ENCODE peak calls at places on chromosomes 4 and X, in seven cellular contexts. I is OCI-LY7; K is left ventricle myocardium inferior; C is PC-3; M is CD4-positive, alpha-beta memory T cell; V is HAP-1; Y is mesenchymal stem cell. X is an unnamed sample.
A peak's percentile ranks its signal among the peaks of the same experiment; 100 is the strongest.

GRCh38 chrX:19064175-19064574 is 58.1 kb downstream of the ADGRG2 start:
- DNase-seq in I (no peak), C (peak; percentile 89), Y (peak; percentile 64), M (no peak), V (no peak), K (no peak), X (peak; percentile 18)

GRCh38 chrX:88735835-88736234 is 11.2 kb upstream of the CPXCR1 start:
- DNase-seq in K (no peak), M (no peak), I (no peak), V (no peak), Y (no peak), C (peak; percentile 7), X (no peak)

GRCh38 chrX:16665089-16665488 is 15.1 kb downstream of the S100G start:
- DNase-seq in M (no peak), Y (peak; percentile 60), V (no peak), C (no peak), I (no peak), K (no peak), X (peak; percentile 53)

GRCh38 chr4:76200771-76201224 is 12.8 kb downstream of the SCARB2 start:
- DNase-seq in K (no peak), C (no peak), V (no peak), I (no peak), M (no peak), Y (no peak), X (no peak)

GRCh38 chr4:56320293-56320692 is 67.0 kb downstream of the AASDH start:
- DNase-seq in V (no peak), I (no peak), Y (no peak), C (peak; percentile 72), K (no peak), M (no peak), X (no peak)

GRCh38 chrX:99914676-99915075 is 495.4 kb downstream of the PCDH19 start:
- DNase-seq in K (no peak), V (no peak), I (no peak), M (no peak), Y (no peak), C (peak; percentile 37), X (no peak)

GRCh38 chrX:338836-339400 is 20.3 kb upstream of the GTPBP6 start:
- DNase-seq in K (peak; percentile 9), Y (no peak), C (no peak), V (no peak), M (no peak), I (no peak), X (no peak)

GRCh38 chrX:1661048-1661921 is 46.4 kb downstream of the ASMT start:
- DNase-seq in M (peak; percentile 86), I (peak; percentile 98), V (no peak), C (no peak), Y (no peak), K (peak; percentile 35), X (no peak)

GRCh38 chr4:140996757-140997156 is 136.5 kb downstream of the RNF150 start:
- DNase-seq in M (no peak), K (no peak), Y (peak; percentile 49), V (no peak), I (no peak), C (no peak), X (no peak)

GRCh38 chrX:136689441-136689840 is 41.5 kb downstream of the CD40LG start:
- DNase-seq in C (no peak), V (no peak), K (no peak), I (no peak), M (peak; percentile 29), Y (peak; percentile 3), X (peak; percentile 72)
- H3K4me1 ChIP-seq in C (peaks cover 22% of the 10 kb centered on the region), V (peaks cover 1% of the 10 kb centered on the region), K (no peaks in the 10 kb centered on the region), I (peaks cover 10% of the 10 kb centered on the region), M (peaks cover 89% of the 10 kb centered on the region), Y (peaks cover 2% of the 10 kb centered on the region), X (no peaks in the 10 kb centered on the region)

DNA sequence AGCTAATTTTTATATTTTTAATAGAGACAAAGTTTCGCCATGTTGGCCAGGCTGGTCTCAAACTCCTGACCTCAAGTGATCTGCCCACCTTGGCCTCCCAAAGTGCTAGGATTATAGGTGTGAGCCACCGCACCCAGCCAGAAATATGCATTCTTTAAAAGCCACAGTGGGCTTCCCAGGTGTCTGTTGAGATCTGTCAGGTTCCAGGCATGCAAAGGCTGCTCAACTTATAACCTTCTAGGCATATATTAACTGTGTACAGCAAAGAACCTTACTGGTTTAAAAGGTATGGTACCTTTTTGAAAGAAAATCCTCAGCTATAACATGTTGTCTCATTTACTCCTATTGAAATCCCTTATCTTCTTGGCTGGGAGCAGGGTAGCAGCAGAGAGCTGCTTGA is 42.5 kb downstream of the JADE3 start:
- DNase-seq in K (no peak), V (no peak), I (no peak), C (no peak), Y (no peak), M (no peak), X (no peak)
- H3K4me1 ChIP-seq in K (peaks cover 44% of the 10 kb centered on the region), V (peaks cover 36% of the 10 kb centered on the region), I (peaks cover 49% of the 10 kb centered on the region), C (peaks cover 5% of the 10 kb centered on the region), Y (peaks cover 2% of the 10 kb centered on the region), M (no peaks in the 10 kb centered on the region), X (peaks cover 6% of the 10 kb centered on the region)

DNA sequence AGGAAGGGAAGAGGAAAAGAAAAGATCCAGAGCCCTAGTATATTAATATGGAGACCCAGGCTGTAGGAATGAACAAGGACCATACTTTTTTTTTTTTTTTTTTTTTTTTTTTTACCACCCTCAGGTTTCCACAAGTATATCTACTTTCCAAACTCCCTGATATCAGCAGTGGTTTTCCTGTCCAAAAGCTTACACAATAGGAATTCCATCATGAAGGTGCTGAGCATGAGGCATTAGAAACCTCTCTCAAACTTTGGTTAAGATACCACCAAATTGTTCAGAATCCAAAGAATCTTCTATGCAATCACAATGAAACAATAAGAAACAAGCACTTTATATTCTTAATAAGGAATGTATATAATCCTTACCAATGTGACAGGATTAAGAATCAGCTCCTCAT is 26.5 kb downstream of the RPS6KA3 start:
- DNase-seq in I (no peak), Y (no peak), V (no peak), M (no peak), C (no peak), K (no peak), X (peak; percentile 56)
- H3K4me1 ChIP-seq in I (no peaks in the 10 kb centered on the region), Y (no peaks in the 10 kb centered on the region), V (no peaks in the 10 kb centered on the region), M (peaks cover 35% of the 10 kb centered on the region), C (peaks cover 23% of the 10 kb centered on the region), K (peaks cover 4% of the 10 kb centered on the region), X (no peaks in the 10 kb centered on the region)

GRCh38 chr4:139686988-139687387 is 21.4 kb downstream of the MGST2 start:
- DNase-seq in K (no peak), Y (no peak), I (no peak), C (no peak), M (no peak), V (no peak), X (no peak)
- H3K4me1 ChIP-seq in K (peaks cover 60% of the 10 kb centered on the region), Y (no peaks in the 10 kb centered on the region), I (no peaks in the 10 kb centered on the region), C (no peaks in the 10 kb centered on the region), M (no peaks in the 10 kb centered on the region), V (no peaks in the 10 kb centered on the region), X (peaks cover 42% of the 10 kb centered on the region)

DNA sequence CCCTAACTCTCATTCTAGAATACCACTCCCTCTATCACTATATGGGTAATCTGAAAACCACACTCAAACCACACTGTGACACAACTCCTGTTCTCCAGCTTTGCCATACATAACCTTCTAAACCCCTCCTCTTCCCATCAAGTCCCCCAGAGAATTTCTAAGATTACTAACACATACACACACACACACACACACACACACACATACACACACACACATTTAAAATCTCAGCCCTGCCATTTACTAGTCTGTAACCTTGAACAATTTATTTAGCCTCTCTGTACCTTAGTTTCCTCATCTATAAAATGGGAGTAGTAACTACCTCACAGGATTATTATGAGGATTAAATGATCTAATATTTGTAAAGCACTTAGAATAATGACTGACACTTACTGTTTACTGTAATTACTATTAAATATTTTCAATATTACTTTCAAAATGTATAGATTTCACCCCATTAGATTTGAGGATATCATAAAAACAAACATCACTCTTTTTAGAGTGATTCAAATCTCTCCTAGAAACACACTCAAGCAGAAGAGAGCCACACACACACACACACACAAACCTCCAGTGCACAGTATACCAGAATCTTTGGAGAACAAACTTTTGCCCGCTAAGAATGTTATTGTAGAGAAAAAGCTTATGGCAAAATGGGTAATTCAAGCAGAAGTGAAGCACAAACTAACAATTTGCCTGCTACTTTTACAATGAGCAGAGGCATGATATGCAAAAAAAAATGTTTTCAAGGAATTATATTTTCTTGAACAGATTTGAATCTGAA is 3.8 kb downstream of the ANKRD50 start:
- DNase-seq in C (no peak), M (no peak), I (no peak), K (no peak), V (no peak), Y (peak; percentile 43), X (no peak)
- H3K4me1 ChIP-seq in C (peaks cover 41% of the 10 kb centered on the region), M (peaks cover 14% of the 10 kb centered on the region), I (no peaks in the 10 kb centered on the region), K (peaks cover 58% of the 10 kb centered on the region), V (peaks cover 27% of the 10 kb centered on the region), Y (peaks cover 6% of the 10 kb centered on the region), X (peaks cover 38% of the 10 kb centered on the region)